ENCODE peak calls at places on chromosomes 7 and 10, in five cellular contexts. A, C, H, U and K are unnamed samples.

GRCh38 chr7:149252378-149252777 is 9.6 kb upstream of the ZNF783 start:
- DNase-seq in C (no peak), U (no peak), A (no peak), H (no peak), K (no peak)

GRCh38 chr7:124250297-124251034 is 217.6 kb upstream of the TMEM229A start:
- DNase-seq in H (no peak), C (no peak), U (no peak), A (no peak), K (no peak)

GRCh38 chr10:58818889-58819288 is 306.2 kb downstream of the BICC1 start:
- DNase-seq in C (peak; percentile 89), H (no peak), A (no peak), U (peak; percentile 67), K (peak; percentile 60)

GRCh38 chr10:61399386-61399785 is 53.8 kb downstream of the TMEM26 start:
- DNase-seq in U (peak; percentile 83), H (no peak), C (peak; percentile 68), A (no peak), K (no peak)

GRCh38 chr7:108570146-108570755 is 577 bp downstream of the DNAJB9 start:
- DNase-seq in C (peak; percentile 53), U (peak; percentile 55), H (peak; percentile 45), A (peak; percentile 71), K (no peak)

GRCh38 chr10:29056729-29057128 is 232.1 kb upstream of the LYZL1 start:
- DNase-seq in A (no peak), U (no peak), H (no peak), C (no peak), K (no peak)

GRCh38 chr7:36746347-36746746 is 22.1 kb upstream of the AOAH start:
- DNase-seq in H (no peak), A (peak; percentile 76), U (peak; percentile 85), C (peak; percentile 7), K (no peak)

GRCh38 chr10:107206856-107207255 is 42.4 kb upstream of the SORCS1 start:
- DNase-seq in U (no peak), H (peak; percentile 10), A (no peak), C (no peak), K (no peak)

GRCh38 chr7:23687011-23687410 is 7.0 kb downstream of the FAM221A start:
- DNase-seq in U (peak; percentile 29), H (no peak), C (no peak), A (peak; percentile 76), K (no peak)

GRCh38 chr7:25852249-25852994 is 299.6 kb upstream of the NFE2L3 start:
- DNase-seq in H (peak; percentile 41), U (no peak), A (no peak), C (peak; percentile 69), K (no peak)

GRCh38 chr10:114825513-114826253 is 4.1 kb downstream of the FHIP2A start:
- DNase-seq in U (peak; percentile 97), C (peak; percentile 93), A (peak; percentile 40), H (no peak), K (peak; percentile 43)

GRCh38 chr10:124477614-124478363 is 16.2 kb downstream of the LHPP start:
- DNase-seq in C (no peak), H (no peak), A (no peak), U (peak; percentile 7), K (no peak)

GRCh38 chr7:155798673-155799439 is 13.4 kb downstream of the SHH start:
- DNase-seq in H (no peak), C (no peak), A (no peak), U (no peak), K (no peak)

GRCh38 chr7:132255084-132255483 is 321.2 kb downstream of the PLXNA4 start:
- DNase-seq in H (no peak), A (no peak), C (no peak), U (no peak), K (no peak)

GRCh38 chr7:142771353-142771723 is 568 bp downstream of the PRSS2 start:
- DNase-seq in U (no peak), A (no peak), C (no peak), H (no peak), K (no peak)

GRCh38 chr7:105932835-105933477 is 30.1 kb upstream of the CDHR3 start:
- DNase-seq in C (peak; percentile 98), A (no peak), U (peak; percentile 80), H (no peak), K (peak; percentile 59)

GRCh38 chr10:15370741-15371701 is at the start of gene FAM171A1:
- DNase-seq in A (peak; percentile 73), U (peak; percentile 52), C (peak; percentile 18), H (peak; percentile 53), K (no peak)

GRCh38 chr7:5429253-5429856 is 5.7 kb upstream of the TNRC18 start:
- DNase-seq in U (peak; percentile 68), H (no peak), A (peak; percentile 71), C (no peak), K (peak; percentile 81)

GRCh38 chr7:157405914-157406810 is 69.4 kb downstream of the DNAJB6 start:
- DNase-seq in C (no peak), U (no peak), H (no peak), A (no peak), K (no peak)

GRCh38 chr7:67758551-67758950 is 761.9 kb downstream of the TYW1 start:
- DNase-seq in H (no peak), A (no peak), U (peak; percentile 5), C (no peak), K (no peak)

GRCh38 chr10:82982110-82982608 is 1107.2 kb downstream of the NRG3 start:
- DNase-seq in A (no peak), C (peak; percentile 91), U (peak; percentile 98), H (no peak), K (peak; percentile 95)

GRCh38 chr10:24153537-24153936 is 55.4 kb upstream of the KIAA1217 start:
- DNase-seq in U (peak; percentile 44), A (no peak), H (no peak), C (no peak), K (no peak)

GRCh38 chr7:5607958-5608656 is 173.4 kb downstream of the RNF216 start:
- DNase-seq in C (no peak), U (no peak), A (no peak), H (no peak), K (no peak)

GRCh38 chr7:86768967-86769760 is 125.5 kb downstream of the GRM3 start:
- DNase-seq in U (no peak), C (no peak), H (no peak), A (no peak), K (no peak)

GRCh38 chr7:43553999-43554398 is 28.9 kb upstream of the STK17A start:
- DNase-seq in H (no peak), C (peak; percentile 35), U (peak; percentile 23), A (no peak), K (no peak)

DNA sequence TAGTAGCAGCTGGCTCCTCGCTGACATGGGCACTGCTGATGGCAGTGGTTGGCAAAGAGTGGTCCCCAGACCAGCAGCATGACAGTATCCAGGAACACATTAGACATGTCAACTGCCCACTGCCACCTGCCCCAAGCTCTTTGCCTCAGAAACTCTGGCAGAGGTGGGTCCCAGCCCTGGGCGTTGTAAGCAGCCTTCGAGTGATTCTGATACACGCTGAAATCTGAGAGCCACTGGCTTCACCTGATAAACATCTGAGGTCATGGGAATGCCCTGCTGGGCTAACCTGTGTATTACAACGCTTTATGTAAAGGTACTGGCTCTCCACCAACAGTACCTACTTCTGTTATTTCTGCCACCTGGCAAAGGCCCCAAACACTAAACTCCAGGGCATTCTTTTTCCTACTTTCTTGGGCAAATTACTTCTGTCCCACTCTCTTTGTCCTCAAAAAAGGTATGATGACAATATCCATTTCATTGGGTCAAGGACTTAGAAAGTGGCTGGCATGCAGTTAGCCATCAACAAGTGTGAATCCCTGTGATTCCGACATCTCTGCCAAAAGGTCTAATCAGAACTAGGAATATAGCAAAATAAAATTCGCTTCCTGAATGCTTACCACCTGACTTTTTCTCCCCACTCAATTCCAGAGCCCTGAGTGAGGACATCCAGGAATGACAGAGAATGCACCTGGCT is 9.2 kb downstream of the SGMS1 start:
- DNase-seq in U (no peak), H (peak; percentile 16), A (peak; percentile 62), C (no peak), K (no peak)
- TF ChIP-seq CTCF in U (no peak), H (peak; percentile 24), A (peak; percentile 16), C (peak; percentile 14), K (no peak)

DNA sequence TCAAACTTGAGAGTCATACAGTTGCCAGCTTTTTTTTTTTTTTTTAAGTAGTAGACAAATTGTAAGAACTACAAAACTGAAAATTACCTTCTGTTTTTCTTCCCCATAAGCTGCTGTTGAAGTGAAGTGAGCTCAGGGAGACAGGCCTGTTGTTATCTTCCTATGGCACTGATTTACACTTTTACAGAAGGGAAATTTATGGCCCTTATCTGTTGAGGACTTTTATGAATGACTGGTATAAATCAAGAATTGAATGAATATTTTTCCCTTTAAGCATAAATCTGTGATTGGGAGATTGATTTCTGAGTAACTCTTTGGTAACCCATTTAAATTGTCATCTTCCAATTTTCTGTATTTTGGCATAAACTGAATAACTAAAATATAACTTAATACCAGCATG is 124.0 kb downstream of the SDK1 start:
- DNase-seq in U (no peak), C (no peak), H (no peak), A (no peak), K (no peak)
- H3K4me3 ChIP-seq in U (no peak overlapping the region), C (no peak overlapping the region), H (no peak overlapping the region), A (no peak overlapping the region), K (no peak overlapping the region)

GRCh38 chr10:18472977-18473376 is 178.4 kb downstream of the NSUN6 start:
- DNase-seq in H (peak; percentile 19), C (no peak), U (no peak), A (peak; percentile 22), K (no peak)
- TF ChIP-seq CTCF in H (no peak), C (peak; percentile 4), U (no peak), A (no peak), K (no peak)

GRCh38 chr7:138663741-138664710 is 37.1 kb downstream of the SVOPL start:
- DNase-seq in H (peak; percentile 37), A (peak; percentile 23), C (no peak), U (no peak), K (no peak)
- H3K4me3 ChIP-seq in H (peak overlapping the region; percentile 63), A (peak overlapping the region; percentile 27), C (no peak overlapping the region), U (no peak overlapping the region), K (peak overlapping the region; percentile 43)

DNA sequence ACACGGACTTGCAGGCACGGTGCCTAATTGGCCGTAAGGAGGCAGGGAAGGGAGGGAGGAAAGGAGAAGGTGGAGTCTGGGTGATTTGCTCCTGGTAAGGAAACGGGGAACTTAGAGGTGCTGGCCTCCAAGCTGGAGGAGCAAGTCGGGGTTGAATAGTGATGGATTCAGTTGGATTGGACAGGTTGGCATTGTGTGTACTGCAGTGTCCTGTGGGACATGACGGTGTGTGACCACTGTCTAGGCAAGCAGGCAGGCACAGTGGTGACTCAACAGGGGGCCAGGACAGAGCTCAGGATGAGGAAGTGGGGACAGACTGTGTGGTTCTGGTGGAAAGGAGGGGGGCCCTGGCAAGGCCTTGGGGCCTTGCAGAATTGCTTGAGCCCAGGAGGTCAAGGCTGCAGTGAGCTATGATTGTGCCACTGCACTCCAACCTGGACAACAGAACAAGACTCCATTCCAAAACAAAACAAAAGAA is 48.8 kb downstream of the COL26A1 start:
- DNase-seq in C (no peak), U (no peak), H (no peak), A (no peak), K (no peak)
- TF ChIP-seq CTCF in C (no peak), U (no peak), H (no peak), A (no peak), K (no peak)

DNA sequence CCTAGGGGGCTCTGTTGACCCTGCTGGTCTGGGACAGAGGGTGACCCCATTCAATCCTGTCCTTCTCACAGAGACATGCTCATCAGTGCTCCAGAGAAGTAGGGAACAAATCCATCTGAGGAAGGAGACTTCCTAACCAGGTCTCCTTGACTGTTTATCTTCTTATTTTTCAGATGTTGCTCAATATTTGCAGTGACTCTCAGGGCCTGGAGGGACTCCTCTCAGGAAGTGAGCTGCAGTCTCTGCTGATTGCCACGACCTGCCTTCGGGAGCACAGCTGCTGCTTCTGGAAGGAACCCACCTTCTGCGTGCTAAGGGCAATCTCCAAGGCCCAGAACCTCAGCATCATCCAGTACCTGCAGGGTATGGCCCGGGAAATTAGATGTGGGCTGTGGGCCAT is 41.0 kb downstream of the WDFY4 start:
- DNase-seq in C (no peak), U (no peak), A (no peak), H (no peak), K (no peak)
- H3K4me3 ChIP-seq in C (no peak overlapping the region), U (no peak overlapping the region), A (no peak overlapping the region), H (no peak overlapping the region), K (no peak overlapping the region)